ENCODE peak calls at places on chromosomes 3 and 15, in eight cellular contexts. One of them, this sample, is unnamed.

GRCh38 chr3:178850452-178851166 is 221.0 kb downstream of the ZMAT3 start:
- DNase-seq in prostate gland: no peak
- DNase-seq in spleen: no peak
- DNase-seq in heart left ventricle: no peak
- DNase-seq in uterus: peak; percentile 22
- DNase-seq in adrenal gland: no peak
- DNase-seq in tibial nerve: no peak
- DNase-seq in ovary: no peak
- DNase-seq in this sample: no peak

GRCh38 chr3:24417730-24418129 is 76.9 kb downstream of the THRB start:
- DNase-seq in prostate gland: no peak
- DNase-seq in spleen: no peak
- DNase-seq in heart left ventricle: no peak
- DNase-seq in uterus: no peak
- DNase-seq in adrenal gland: no peak
- DNase-seq in tibial nerve: no peak
- DNase-seq in ovary: no peak
- DNase-seq in this sample: no peak

GRCh38 chr3:44506961-44507360 is 29.5 kb upstream of the ZNF445 start:
- DNase-seq in prostate gland: no peak
- DNase-seq in spleen: no peak
- DNase-seq in heart left ventricle: no peak
- DNase-seq in uterus: no peak
- DNase-seq in adrenal gland: no peak
- DNase-seq in tibial nerve: no peak
- DNase-seq in ovary: no peak
- DNase-seq in this sample: no peak

GRCh38 chr3:132721479-132722164 is 587 bp downstream of the NPHP3 start:
- DNase-seq in prostate gland: peak; percentile 42
- DNase-seq in spleen: peak; percentile 89
- DNase-seq in heart left ventricle: peak; percentile 85
- DNase-seq in uterus: peak; percentile 20
- DNase-seq in adrenal gland: peak; percentile 85
- DNase-seq in tibial nerve: peak; percentile 37
- DNase-seq in ovary: peak; percentile 34
- DNase-seq in this sample: peak; percentile 67

GRCh38 chr15:65857718-65858402 is 11.4 kb upstream of the RAB11A start:
- DNase-seq in prostate gland: no peak
- DNase-seq in spleen: no peak
- DNase-seq in heart left ventricle: no peak
- DNase-seq in uterus: no peak
- DNase-seq in adrenal gland: no peak
- DNase-seq in tibial nerve: no peak
- DNase-seq in ovary: no peak
- DNase-seq in this sample: peak; percentile 31

GRCh38 chr3:111861396-111861795 is 2.3 kb downstream of the PHLDB2 start:
- DNase-seq in prostate gland: no peak
- DNase-seq in spleen: no peak
- DNase-seq in heart left ventricle: peak; percentile 40
- DNase-seq in uterus: no peak
- DNase-seq in adrenal gland: no peak
- DNase-seq in tibial nerve: no peak
- DNase-seq in ovary: no peak
- DNase-seq in this sample: no peak

GRCh38 chr15:80234883-80235282 is 17.1 kb downstream of the CTXND1 start:
- DNase-seq in prostate gland: no peak
- DNase-seq in spleen: no peak
- DNase-seq in heart left ventricle: no peak
- DNase-seq in uterus: no peak
- DNase-seq in adrenal gland: peak; percentile 65
- DNase-seq in tibial nerve: peak; percentile 16
- DNase-seq in ovary: no peak
- DNase-seq in this sample: no peak

GRCh38 chr3:187942658-187943241 is 197.5 kb upstream of the BCL6 start:
- DNase-seq in prostate gland: no peak
- DNase-seq in spleen: peak; percentile 81
- DNase-seq in heart left ventricle: no peak
- DNase-seq in uterus: no peak
- DNase-seq in adrenal gland: no peak
- DNase-seq in tibial nerve: no peak
- DNase-seq in ovary: no peak
- DNase-seq in this sample: no peak

GRCh38 chr15:99452728-99453643 is 112.8 kb upstream of the MEF2A start:
- DNase-seq in prostate gland: no peak
- DNase-seq in spleen: peak; percentile 92
- DNase-seq in heart left ventricle: peak; percentile 96
- DNase-seq in uterus: peak; percentile 55
- DNase-seq in adrenal gland: peak; percentile 88
- DNase-seq in tibial nerve: peak; percentile 69
- DNase-seq in ovary: no peak
- DNase-seq in this sample: peak; percentile 74

DNA sequence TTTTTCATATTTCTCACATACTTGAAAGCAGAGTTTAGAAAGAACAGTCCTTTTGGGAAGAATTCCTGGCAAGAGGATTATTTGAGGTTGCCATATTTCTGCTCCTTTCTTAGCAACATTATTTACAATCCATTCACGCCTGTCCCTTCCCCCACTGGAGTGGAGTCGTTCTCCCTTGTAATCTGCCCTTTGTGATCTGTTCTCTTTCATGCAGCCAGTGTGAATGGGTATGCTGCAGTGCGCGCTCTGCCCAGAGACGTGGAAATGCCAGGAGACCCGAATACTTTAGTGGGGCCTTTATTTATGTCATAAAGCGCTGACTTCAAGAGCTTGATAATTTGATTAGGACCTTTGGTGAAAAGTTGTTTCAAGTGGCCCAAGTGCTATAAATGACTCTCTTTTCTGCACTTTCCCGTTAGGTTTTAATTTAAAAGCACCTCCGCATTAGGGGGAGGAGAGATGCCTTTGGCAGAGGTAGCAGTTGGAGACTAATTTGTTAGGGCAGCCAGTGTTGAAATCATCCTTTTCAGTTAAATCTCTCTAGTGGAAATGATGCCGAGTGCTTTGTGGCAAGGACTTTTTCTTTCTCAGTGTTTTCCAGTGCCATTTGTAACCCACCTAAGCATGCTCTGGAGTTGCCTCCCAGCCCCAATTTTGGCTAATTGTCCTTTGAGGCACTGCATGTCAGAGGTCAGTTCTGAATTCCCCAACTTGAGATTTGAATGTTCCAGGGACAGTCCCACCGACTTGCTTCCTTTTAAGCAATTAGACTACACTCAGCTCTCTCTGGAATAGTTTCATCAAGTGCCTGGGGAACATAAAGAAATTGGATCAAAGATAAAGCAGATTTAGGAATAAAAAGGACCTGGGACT is 52.5 kb downstream of the PSMD6 start:
- DNase-seq in prostate gland: no peak
- DNase-seq in spleen: no peak
- DNase-seq in heart left ventricle: no peak
- DNase-seq in uterus: no peak
- DNase-seq in adrenal gland: no peak
- DNase-seq in tibial nerve: no peak
- DNase-seq in ovary: no peak
- DNase-seq in this sample: no peak
- TF ChIP-seq POLR2A in prostate gland: no peak
- TF ChIP-seq POLR2A in spleen: no peak
- TF ChIP-seq POLR2A in heart left ventricle: no peak
- TF ChIP-seq POLR2A in uterus: no peak
- TF ChIP-seq POLR2A in adrenal gland: no peak
- TF ChIP-seq POLR2A in tibial nerve: no peak
- TF ChIP-seq POLR2A in ovary: no peak
- TF ChIP-seq POLR2A in this sample: no peak

GRCh38 chr3:170180952-170181876 is at the start of gene PHC3:
- DNase-seq in prostate gland: peak; percentile 90
- DNase-seq in spleen: peak; percentile 97
- DNase-seq in heart left ventricle: peak; percentile 95
- DNase-seq in uterus: peak; percentile 92
- DNase-seq in adrenal gland: peak; percentile 93
- DNase-seq in tibial nerve: peak; percentile 91
- DNase-seq in ovary: peak; percentile 93
- DNase-seq in this sample: peak; percentile 89

GRCh38 chr3:170178631-170179030 is 2.9 kb downstream of the PHC3 start:
- DNase-seq in prostate gland: no peak
- DNase-seq in spleen: no peak
- DNase-seq in heart left ventricle: no peak
- DNase-seq in uterus: no peak
- DNase-seq in adrenal gland: no peak
- DNase-seq in tibial nerve: no peak
- DNase-seq in ovary: no peak
- DNase-seq in this sample: no peak

GRCh38 chr3:170180107-170180951 is 1.2 kb downstream of the PHC3 start:
- DNase-seq in prostate gland: no peak
- DNase-seq in spleen: no peak
- DNase-seq in heart left ventricle: no peak
- DNase-seq in uterus: no peak
- DNase-seq in adrenal gland: peak; percentile 59
- DNase-seq in tibial nerve: no peak
- DNase-seq in ovary: no peak
- DNase-seq in this sample: no peak

DNA sequence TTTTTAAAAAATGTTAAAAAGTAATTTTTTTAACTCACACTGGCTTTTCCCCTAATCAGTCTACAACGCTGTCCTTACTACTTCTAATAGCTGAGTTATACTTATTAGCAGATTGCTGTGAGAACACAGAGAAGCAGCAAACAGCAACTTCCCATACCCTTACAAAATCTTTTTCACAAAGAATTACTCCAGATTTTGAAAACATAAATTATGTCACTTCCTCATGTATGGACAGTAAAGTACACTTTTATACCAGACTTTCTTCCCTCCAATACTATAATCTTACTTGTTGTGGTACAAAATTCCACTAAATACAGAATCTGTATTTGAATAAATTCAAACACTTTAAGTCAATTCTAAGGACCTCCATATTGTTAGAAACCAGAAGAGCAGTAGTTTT is 2.1 kb downstream of the PHC3 start:
- DNase-seq in prostate gland: no peak
- DNase-seq in spleen: no peak
- DNase-seq in heart left ventricle: no peak
- DNase-seq in uterus: no peak
- DNase-seq in adrenal gland: no peak
- DNase-seq in tibial nerve: no peak
- DNase-seq in ovary: no peak
- DNase-seq in this sample: no peak
- H3K4me3 ChIP-seq in prostate gland: peak overlapping the region; percentile 83
- H3K4me3 ChIP-seq in spleen: peak overlapping the region; percentile 78
- H3K4me3 ChIP-seq in heart left ventricle: peak overlapping the region; percentile 86
- H3K4me3 ChIP-seq in uterus: peak overlapping the region; percentile 83
- H3K4me3 ChIP-seq in adrenal gland: no peak overlapping the region
- H3K4me3 ChIP-seq in tibial nerve: peak overlapping the region; percentile 74
- H3K4me3 ChIP-seq in ovary: peak overlapping the region; percentile 75
- H3K4me3 ChIP-seq in this sample: peak overlapping the region; percentile 82

GRCh38 chr15:42605281-42605744 is 29.9 kb downstream of the STARD9 start:
- DNase-seq in prostate gland: no peak
- DNase-seq in spleen: no peak
- DNase-seq in heart left ventricle: no peak
- DNase-seq in uterus: no peak
- DNase-seq in adrenal gland: no peak
- DNase-seq in tibial nerve: no peak
- DNase-seq in ovary: no peak
- DNase-seq in this sample: no peak
- H3K27ac ChIP-seq in prostate gland: no peak overlapping the region
- H3K27ac ChIP-seq in spleen: peak overlapping the region; percentile 57
- H3K27ac ChIP-seq in heart left ventricle: peak overlapping the region; percentile 27
- H3K27ac ChIP-seq in uterus: peak overlapping the region; percentile 79
- H3K27ac ChIP-seq in adrenal gland: peak overlapping the region; percentile 40
- H3K27ac ChIP-seq in tibial nerve: peak overlapping the region; percentile 45
- H3K27ac ChIP-seq in ovary: peak overlapping the region; percentile 35
- H3K27ac ChIP-seq in this sample: peak overlapping the region; percentile 39

GRCh38 chr15:57496946-57497944 is 94.5 kb upstream of the MYZAP start:
- DNase-seq in prostate gland: peak; percentile 91
- DNase-seq in spleen: no peak
- DNase-seq in heart left ventricle: peak; percentile 54
- DNase-seq in uterus: no peak
- DNase-seq in adrenal gland: no peak
- DNase-seq in tibial nerve: no peak
- DNase-seq in ovary: no peak
- DNase-seq in this sample: no peak
- TF ChIP-seq POLR2A in prostate gland: no peak
- TF ChIP-seq POLR2A in spleen: no peak
- TF ChIP-seq POLR2A in heart left ventricle: no peak
- TF ChIP-seq POLR2A in uterus: no peak
- TF ChIP-seq POLR2A in adrenal gland: no peak
- TF ChIP-seq POLR2A in tibial nerve: no peak
- TF ChIP-seq POLR2A in ovary: no peak
- TF ChIP-seq POLR2A in this sample: no peak

GRCh38 chr3:87006844-87007439 is 16.0 kb upstream of the VGLL3 start:
- DNase-seq in prostate gland: no peak
- DNase-seq in spleen: no peak
- DNase-seq in heart left ventricle: no peak
- DNase-seq in uterus: no peak
- DNase-seq in adrenal gland: no peak
- DNase-seq in tibial nerve: no peak
- DNase-seq in ovary: no peak
- DNase-seq in this sample: no peak
- H3K4me3 ChIP-seq in prostate gland: no peak overlapping the region
- H3K4me3 ChIP-seq in spleen: no peak overlapping the region
- H3K4me3 ChIP-seq in heart left ventricle: no peak overlapping the region
- H3K4me3 ChIP-seq in uterus: no peak overlapping the region
- H3K4me3 ChIP-seq in adrenal gland: no peak overlapping the region
- H3K4me3 ChIP-seq in tibial nerve: no peak overlapping the region
- H3K4me3 ChIP-seq in ovary: no peak overlapping the region
- H3K4me3 ChIP-seq in this sample: no peak overlapping the region

This sample was measured in gastrocnemius medialis.